ENCODE peak calls at places on chromosome 3, in eight cellular contexts. A is H54, P is A549, T is stomach, Q is tibial nerve, C is NB4, U is suprapubic skin, E is HCT116. I is an unnamed sample.
A peak's percentile ranks its signal among the peaks of the same experiment; 100 is the strongest.

GRCh38 chr3:152769523-152769922 is 65.4 kb upstream of the P2RY1 start:
- DNase-seq in A (no peak), P (no peak), T (no peak), Q (no peak), C (peak; percentile 4), U (no peak), E (no peak), I (no peak)

GRCh38 chr3:32817195-32817560 is 619 bp upstream of the TRIM71 start:
- DNase-seq in A (no peak), P (no peak), T (no peak), Q (no peak), C (peak; percentile 69), U (no peak), E (no peak), I (no peak)

GRCh38 chr3:73719413-73719831 is 94.7 kb upstream of the PDZRN3 start:
- DNase-seq in A (no peak), P (no peak), T (no peak), Q (peak; percentile 17), C (no peak), U (no peak), E (no peak), I (no peak)

GRCh38 chr3:103056953-103057450 is 622.2 kb downstream of the ZPLD1 start:
- DNase-seq in A (no peak), P (no peak), T (no peak), Q (no peak), C (no peak), U (no peak), E (no peak), I (no peak)

GRCh38 chr3:171058873-171059603 is 32.5 kb upstream of the SLC2A2 start:
- DNase-seq in A (no peak), P (no peak), T (no peak), Q (no peak), C (no peak), U (no peak), E (no peak), I (no peak)

GRCh38 chr3:113697192-113698090 is 999 bp upstream of the USF3 start:
- DNase-seq in A (no peak), P (no peak), T (no peak), Q (peak; percentile 25), C (peak; percentile 29), U (peak; percentile 68), E (no peak), I (no peak)

GRCh38 chr3:172029425-172030128 is 9.8 kb upstream of the FNDC3B start:
- DNase-seq in A (no peak), P (no peak), T (no peak), Q (no peak), C (peak; percentile 85), U (no peak), E (no peak), I (no peak)

GRCh38 chr3:94176886-94177285 is 114.0 kb downstream of the NSUN3 start:
- DNase-seq in A (no peak), P (no peak), T (no peak), Q (no peak), C (no peak), U (no peak), E (no peak), I (no peak)

GRCh38 chr3:126135056-126135397 is 45.4 kb downstream of the ALDH1L1 start:
- DNase-seq in A (no peak), P (no peak), T (peak; percentile 11), Q (no peak), C (no peak), U (no peak), E (no peak), I (no peak)

GRCh38 chr3:106299300-106300098 is 430.7 kb upstream of the CBLB start:
- DNase-seq in A (peak; percentile 6), P (peak; percentile 9), T (no peak), Q (no peak), C (no peak), U (no peak), E (no peak), I (no peak)

GRCh38 chr3:184171562-184171961 is 3.1 kb upstream of the AP2M1 start:
- DNase-seq in A (peak; percentile 75), P (no peak), T (no peak), Q (no peak), C (no peak), U (no peak), E (no peak), I (no peak)

GRCh38 chr3:57856675-57857074 is 100.6 kb downstream of the SLMAP start:
- DNase-seq in A (no peak), P (peak; percentile 33), T (no peak), Q (no peak), C (peak; percentile 14), U (no peak), E (no peak), I (no peak)

GRCh38 chr3:189041482-189042090 is 130.2 kb upstream of the TPRG1 start:
- DNase-seq in A (peak; percentile 23), P (peak; percentile 50), T (peak; percentile 34), Q (no peak), C (peak; percentile 38), U (no peak), E (peak; percentile 51), I (peak; percentile 4)

GRCh38 chr3:188720215-188720614 is 451.6 kb upstream of the TPRG1 start:
- DNase-seq in A (no peak), P (no peak), T (no peak), Q (no peak), C (no peak), U (no peak), E (no peak), I (no peak)

GRCh38 chr3:102141096-102141912 is 292.0 kb downstream of the NFKBIZ start:
- DNase-seq in A (no peak), P (no peak), T (no peak), Q (no peak), C (no peak), U (no peak), E (no peak), I (no peak)

GRCh38 chr3:37945803-37946530 is 44.6 kb upstream of the VILL start:
- DNase-seq in A (peak; percentile 19), P (peak; percentile 76), T (no peak), Q (no peak), C (no peak), U (no peak), E (peak; percentile 67), I (no peak)

GRCh38 chr3:12027199-12027598 is 23.0 kb downstream of the SYN2 start:
- DNase-seq in A (no peak), P (no peak), T (no peak), Q (no peak), C (no peak), U (no peak), E (no peak), I (no peak)

DNA sequence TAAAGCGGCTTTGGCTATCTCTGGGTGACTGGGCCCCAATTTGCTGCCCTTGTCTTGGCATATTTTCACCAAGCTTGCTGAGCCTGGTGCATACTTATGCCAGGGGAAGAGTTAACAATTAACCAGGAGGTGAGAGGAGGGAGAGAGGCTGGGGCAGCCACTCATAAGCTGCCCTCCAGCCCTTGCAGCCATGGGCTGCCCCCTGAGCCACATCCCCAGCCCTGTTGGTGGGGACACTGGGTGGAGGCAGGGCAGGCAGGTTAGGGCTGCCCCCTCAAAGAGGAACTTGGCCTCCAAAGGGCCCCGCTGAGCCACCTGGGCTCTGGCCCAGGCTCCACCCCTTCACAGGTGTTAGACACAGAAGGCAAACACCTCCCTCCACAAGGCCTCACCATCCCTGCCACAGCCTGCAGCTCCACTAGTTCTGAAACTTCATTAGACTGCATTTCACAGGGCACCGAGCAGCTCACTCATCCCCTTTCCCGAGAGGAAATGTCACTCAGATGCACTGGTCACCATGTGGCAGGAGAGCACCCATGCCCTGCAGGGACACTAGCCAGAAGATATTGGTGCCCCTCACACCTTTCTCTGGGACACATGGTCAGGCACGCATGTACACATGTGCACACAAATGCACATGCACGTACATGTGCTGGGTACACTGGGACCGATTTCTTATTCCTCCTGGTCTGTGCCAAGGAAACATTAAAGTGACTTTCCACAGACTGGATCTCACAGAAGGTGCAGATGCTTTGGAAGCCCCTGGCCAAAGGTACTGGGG is 20.2 kb downstream of the AMOTL2 start:
- DNase-seq in A (no peak), P (no peak), T (peak; percentile 80), Q (no peak), C (no peak), U (no peak), E (no peak), I (no peak)
- TF ChIP-seq POLR2A in A (no peak), P (no peak), T (no peak), Q (no peak), C (no peak), U (no peak), E (no peak), I (no peak)

GRCh38 chr3:149653136-149653535 is 4.7 kb downstream of the WWTR1 start:
- DNase-seq in A (no peak), P (no peak), T (no peak), Q (no peak), C (no peak), U (no peak), E (no peak), I (no peak)
- TF ChIP-seq POLR2A in A (no peak), P (no peak), T (no peak), Q (no peak), C (no peak), U (no peak), E (no peak), I (no peak)

GRCh38 chr3:139827833-139828232 is 107.2 kb upstream of the CLSTN2 start:
- DNase-seq in A (no peak), P (no peak), T (no peak), Q (no peak), C (no peak), U (no peak), E (no peak), I (no peak)

GRCh38 chr3:139830817-139831216 is 104.2 kb upstream of the CLSTN2 start:
- DNase-seq in A (no peak), P (no peak), T (no peak), Q (no peak), C (no peak), U (no peak), E (no peak), I (no peak)

GRCh38 chr3:139835830-139836655 is 98.9 kb upstream of the CLSTN2 start:
- DNase-seq in A (no peak), P (no peak), T (no peak), Q (no peak), C (no peak), U (no peak), E (no peak), I (no peak)

GRCh38 chr3:139836656-139837464 is 98.1 kb upstream of the CLSTN2 start:
- DNase-seq in A (no peak), P (no peak), T (no peak), Q (no peak), C (no peak), U (no peak), E (no peak), I (no peak)

GRCh38 chr3:139832998-139833397 is 102.0 kb upstream of the CLSTN2 start:
- DNase-seq in A (no peak), P (no peak), T (no peak), Q (no peak), C (no peak), U (no peak), E (no peak), I (no peak)
- TF ChIP-seq POLR2A in A (no peak), P (no peak), T (no peak), Q (no peak), C (no peak), U (no peak), E (no peak), I (no peak)

DNA sequence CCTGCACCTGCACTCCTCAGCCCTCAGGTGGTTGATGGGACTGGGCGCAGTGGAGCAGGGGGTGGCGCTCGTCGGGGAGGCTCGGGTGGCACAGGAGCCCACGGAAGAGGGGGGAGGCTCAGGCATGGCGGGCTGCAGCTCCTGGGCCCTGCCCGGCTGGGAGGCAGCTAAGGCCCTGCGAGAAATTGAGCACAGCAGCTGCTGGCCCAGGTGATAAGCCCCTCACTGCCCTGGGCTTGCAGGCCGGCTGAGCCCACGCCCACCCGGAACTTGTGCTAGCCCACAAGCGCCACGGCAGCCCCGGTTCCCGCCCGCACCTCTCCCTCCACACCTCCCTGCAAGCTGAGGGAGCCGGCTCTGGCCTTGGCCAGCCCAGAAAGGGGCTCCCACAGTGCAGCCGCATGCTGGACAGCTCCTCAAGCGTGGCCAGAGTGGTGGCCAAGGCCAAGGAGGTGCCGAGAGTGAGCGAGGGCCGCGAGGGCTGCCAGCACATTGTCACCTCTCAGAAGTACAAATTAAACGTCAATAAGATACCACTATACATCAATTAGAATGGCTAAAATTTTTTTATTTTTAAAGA is 5.1 kb upstream of the VHL start:
- DNase-seq in A (no peak), P (no peak), T (no peak), Q (no peak), C (no peak), U (no peak), E (no peak), I (no peak)
- TF ChIP-seq POLR2A in A (no peak), P (no peak), T (no peak), Q (no peak), C (no peak), U (no peak), E (no peak), I (no peak)